ENCODE peak calls at places on chromosomes 13 and 19, in seven cellular contexts. Y is activated T-cell treated with anti-CD3 and anti-CD28 coated beads for 1 hour; E is activated naive CD4-positive, alpha-beta T cell treated with anti-CD3 and anti-CD28 coated beads for 36 hours; C is lower leg skin; B is GM10248; Z is GM03348; P is epithelial cell of esophagus. J is an unnamed sample.

GRCh38 chr13:40401911-40402776 is 264.3 kb downstream of the FOXO1 start:
- DNase-seq in Y (no peak), E (peak), C (peak), B (peak), Z (peak), P (peak), J (peak)

GRCh38 chr13:113393572-113394503 is 29.9 kb upstream of the GRTP1 start:
- DNase-seq in Y (peak), E (peak), C (peak), B (peak), Z (peak), P (peak), J (peak)

GRCh38 chr19:49971991-49972401 is 11.0 kb upstream of the SIGLEC11 start:
- DNase-seq in Y (no peak), E (no peak), C (no peak), B (no peak), Z (no peak), P (no peak), J (no peak)

GRCh38 chr19:5628919-5629481 is 6.1 kb downstream of the SAFB start:
- DNase-seq in Y (no peak), E (no peak), C (peak), B (peak), Z (no peak), P (no peak), J (no peak)

GRCh38 chr19:10866495-10866894 is 4.9 kb upstream of the CARM1 start:
- DNase-seq in Y (no peak), E (no peak), C (no peak), B (no peak), Z (no peak), P (no peak), J (no peak)

GRCh38 chr19:6766357-6767080 is 716 bp downstream of the SH2D3A start:
- DNase-seq in Y (no peak), E (peak), C (no peak), B (no peak), Z (no peak), P (peak), J (no peak)

GRCh38 chr13:95120650-95121049 is 180.6 kb downstream of the ABCC4 start:
- DNase-seq in Y (no peak), E (no peak), C (no peak), B (no peak), Z (no peak), P (no peak), J (no peak)

GRCh38 chr13:111458001-111458531 is 137.6 kb downstream of the TEX29 start:
- DNase-seq in Y (no peak), E (no peak), C (peak), B (no peak), Z (no peak), P (no peak), J (no peak)

GRCh38 chr19:14149509-14149994 is 13.2 kb upstream of the ASF1B start:
- DNase-seq in Y (peak), E (peak), C (peak), B (peak), Z (peak), P (peak), J (no peak)

GRCh38 chr13:25902946-25903345 is 148.9 kb downstream of the SHISA2 start:
- DNase-seq in Y (no peak), E (peak), C (no peak), B (peak), Z (no peak), P (peak), J (no peak)

GRCh38 chr13:31859546-31859945 is 120.2 kb downstream of the RXFP2 start:
- DNase-seq in Y (no peak), E (no peak), C (no peak), B (no peak), Z (no peak), P (no peak), J (no peak)

GRCh38 chr13:35988648-35989081 is 142.5 kb downstream of the DCLK1 start:
- DNase-seq in Y (no peak), E (no peak), C (no peak), B (no peak), Z (no peak), P (no peak), J (no peak)

GRCh38 chr19:10356431-10356830 is 17.0 kb upstream of the ICAM3 start:
- DNase-seq in Y (no peak), E (no peak), C (no peak), B (peak), Z (no peak), P (no peak), J (no peak)

GRCh38 chr13:65330691-65331090 is 1899.4 kb downstream of the PCDH9 start:
- DNase-seq in Y (no peak), E (no peak), C (no peak), B (no peak), Z (no peak), P (no peak), J (no peak)

GRCh38 chr13:45374917-45375316 is 33.9 kb upstream of the TPT1 start:
- DNase-seq in Y (no peak), E (no peak), C (no peak), B (no peak), Z (peak), P (no peak), J (no peak)

GRCh38 chr13:89269737-89270136 is 1598.6 kb downstream of the SLITRK5 start:
- DNase-seq in Y (no peak), E (no peak), C (no peak), B (no peak), Z (no peak), P (no peak), J (no peak)

GRCh38 chr13:91482427-91482826 is 84.0 kb downstream of the GPC5 start:
- DNase-seq in Y (no peak), E (no peak), C (no peak), B (no peak), Z (no peak), P (no peak), J (no peak)

GRCh38 chr19:39563408-39563807 is 23.4 kb upstream of the EID2 start:
- DNase-seq in Y (no peak), E (no peak), C (no peak), B (no peak), Z (no peak), P (peak), J (no peak)

GRCh38 chr13:98927954-98928927 is 49.6 kb downstream of the DOCK9 start:
- DNase-seq in Y (no peak), E (no peak), C (no peak), B (no peak), Z (peak), P (no peak), J (no peak)

GRCh38 chr13:46369506-46370268 is 17.4 kb downstream of the RUBCNL start:
- DNase-seq in Y (no peak), E (no peak), C (no peak), B (no peak), Z (peak), P (peak), J (no peak)

GRCh38 chr19:15937771-15938170 is 3.4 kb upstream of the CYP4F11 start:
- DNase-seq in Y (no peak), E (no peak), C (no peak), B (no peak), Z (no peak), P (no peak), J (no peak)

GRCh38 chr19:38384209-38385027 is 3.4 kb downstream of the GGN start:
- DNase-seq in Y (no peak), E (no peak), C (no peak), B (no peak), Z (peak), P (peak), J (no peak)

GRCh38 chr19:50514346-50515167 is 844 bp upstream of the ASPDH start:
- DNase-seq in Y (no peak), E (no peak), C (no peak), B (no peak), Z (no peak), P (no peak), J (no peak)

GRCh38 chr19:31706131-31706530 is 356.9 kb upstream of the TSHZ3 start:
- DNase-seq in Y (no peak), E (no peak), C (no peak), B (no peak), Z (no peak), P (no peak), J (no peak)

GRCh38 chr19:35696835-35697234 is 7.5 kb upstream of the ZBTB32 start:
- DNase-seq in Y (no peak), E (peak), C (no peak), B (peak), Z (no peak), P (peak), J (no peak)

GRCh38 chr13:109622006-109622405 is 164.4 kb downstream of the IRS2 start:
- DNase-seq in Y (no peak), E (no peak), C (no peak), B (no peak), Z (no peak), P (no peak), J (no peak)

J was measured in T1000.